ENCODE peak calls at places on chromosomes 13 and 19, in nine cellular contexts. R is HS-5; Q is GM12892; X is mesendoderm; B is HT1080; O is central memory CD4-positive, alpha-beta T cell; M is tibial nerve; L is activated CD8-positive, alpha-beta T cell treated with anti-CD3 and anti-CD28 coated beads for 36 hours; G is RWPE1. V is an unnamed sample.

GRCh38 chr13:84607614-84608013 is 725.3 kb upstream of the SLITRK1 start:
- DNase-seq in M (no peak), R (peak; percentile 20), Q (no peak), L (no peak), B (peak; percentile 60), G (peak; percentile 17), X (no peak), O (no peak), V (peak; percentile 57)

GRCh38 chr13:113407103-113407530 is 43.2 kb upstream of the GRTP1 start:
- DNase-seq in G (no peak), B (no peak), X (no peak), M (no peak), O (no peak), L (no peak), Q (no peak), R (no peak), V (no peak)

GRCh38 chr19:18975011-18975410 is 34.0 kb upstream of the HOMER3 start:
- DNase-seq in L (no peak), R (no peak), O (no peak), X (no peak), M (no peak), B (peak; percentile 78), G (no peak), Q (no peak), V (no peak)

GRCh38 chr19:18915639-18916038 is 3.5 kb downstream of the COPE start:
- DNase-seq in L (peak; percentile 67), X (peak; percentile 75), O (no peak), R (no peak), B (no peak), M (no peak), G (no peak), Q (no peak), V (peak; percentile 46)

GRCh38 chr13:44191504-44192171 is 182.0 kb upstream of the SERP2 start:
- DNase-seq in R (no peak), X (peak; percentile 78), G (peak; percentile 44), M (no peak), O (peak; percentile 60), B (peak; percentile 31), L (peak; percentile 53), Q (no peak), V (peak; percentile 51)

GRCh38 chr19:34733266-34733825 is 697 bp upstream of the ZNF181 start:
- DNase-seq in L (peak; percentile 65), M (peak; percentile 16), B (no peak), O (no peak), R (no peak), Q (peak; percentile 31), X (peak; percentile 78), G (no peak), V (no peak)

GRCh38 chr19:50933640-50934039 is 19.2 kb downstream of the KLK5 start:
- DNase-seq in B (peak; percentile 30), M (no peak), X (no peak), R (no peak), O (no peak), L (no peak), Q (no peak), G (peak; percentile 53), V (peak; percentile 8)

GRCh38 chr19:34475026-34475974 is 6.3 kb upstream of the WTIP start:
- DNase-seq in Q (no peak), M (no peak), O (no peak), L (peak; percentile 28), X (no peak), G (peak; percentile 51), R (peak; percentile 76), B (peak; percentile 71), V (peak; percentile 83)

GRCh38 chr19:1707240-1707639 is 46.1 kb upstream of the ONECUT3 start:
- DNase-seq in B (no peak), O (no peak), G (no peak), Q (no peak), M (no peak), X (no peak), R (no peak), L (no peak), V (no peak)

GRCh38 chr19:11480927-11481776 is at the start of gene ELAVL3:
- DNase-seq in G (no peak), L (peak; percentile 19), R (no peak), X (no peak), O (no peak), Q (peak; percentile 17), B (no peak), M (no peak), V (no peak)

GRCh38 chr13:74218291-74218690 is 84.1 kb upstream of the KLF12 start:
- DNase-seq in X (no peak), L (no peak), B (no peak), O (no peak), M (no peak), R (no peak), Q (no peak), G (no peak), V (no peak)

GRCh38 chr13:106177146-106177545 is 358.3 kb downstream of the EFNB2 start:
- DNase-seq in B (no peak), Q (no peak), R (no peak), M (no peak), X (no peak), O (no peak), L (no peak), G (no peak), V (no peak)